ENCODE peak calls at places on chromosomes 12 and 14, in ten cellular contexts. One of them, this sample, is unnamed.

GRCh38 chr14:101254805-101255764 is 306.2 kb upstream of the DIO3 start:
- DNase-seq in NCI-H1417: peak
- DNase-seq in stimulated activated CD8-positive, alpha-beta memory T cell treated with anti-CD3 and anti-CD28 coated beads, Interleukin-4, amount 100 ng/mL, for 1 hour: no peak
- DNase-seq in activated CD8-positive, alpha-beta memory T cell treated with anti-CD3 and anti-CD28 coated beads, Interleukin-2, amount 10 ng/mL, durations not matched to agents 7 days and 5 days: no peak
- DNase-seq in astrocyte: peak
- DNase-seq in GDM1: no peak
- DNase-seq in non-pigmented ciliary epithelial cell: no peak
- DNase-seq in tibial artery: peak
- DNase-seq in posterior cingulate gyrus: no peak
- DNase-seq in KG1: no peak
- DNase-seq in this sample: no peak

GRCh38 chr12:69511469-69511868 is 41.3 kb downstream of the FRS2 start:
- DNase-seq in stimulated activated CD8-positive, alpha-beta memory T cell treated with anti-CD3 and anti-CD28 coated beads, Interleukin-4, amount 100 ng/mL, for 1 hour: no peak
- DNase-seq in non-pigmented ciliary epithelial cell: no peak
- DNase-seq in GDM1: no peak
- DNase-seq in activated CD8-positive, alpha-beta memory T cell treated with anti-CD3 and anti-CD28 coated beads, Interleukin-2, amount 10 ng/mL, durations not matched to agents 7 days and 5 days: no peak
- DNase-seq in astrocyte: no peak
- DNase-seq in tibial artery: no peak
- DNase-seq in KG1: no peak
- DNase-seq in posterior cingulate gyrus: no peak
- DNase-seq in NCI-H1417: no peak
- DNase-seq in this sample: no peak

GRCh38 chr12:28130625-28131598 is 59.3 kb upstream of the CCDC91 start:
- DNase-seq in stimulated activated CD8-positive, alpha-beta memory T cell treated with anti-CD3 and anti-CD28 coated beads, Interleukin-4, amount 100 ng/mL, for 1 hour: no peak
- DNase-seq in GDM1: no peak
- DNase-seq in posterior cingulate gyrus: no peak
- DNase-seq in non-pigmented ciliary epithelial cell: peak
- DNase-seq in astrocyte: peak
- DNase-seq in KG1: no peak
- DNase-seq in activated CD8-positive, alpha-beta memory T cell treated with anti-CD3 and anti-CD28 coated beads, Interleukin-2, amount 10 ng/mL, durations not matched to agents 7 days and 5 days: peak
- DNase-seq in NCI-H1417: no peak
- DNase-seq in tibial artery: peak
- DNase-seq in this sample: no peak

GRCh38 chr12:3220382-3221321 is 143.5 kb downstream of the TSPAN9 start:
- DNase-seq in non-pigmented ciliary epithelial cell: no peak
- DNase-seq in KG1: no peak
- DNase-seq in posterior cingulate gyrus: no peak
- DNase-seq in NCI-H1417: no peak
- DNase-seq in stimulated activated CD8-positive, alpha-beta memory T cell treated with anti-CD3 and anti-CD28 coated beads, Interleukin-4, amount 100 ng/mL, for 1 hour: no peak
- DNase-seq in tibial artery: no peak
- DNase-seq in astrocyte: no peak
- DNase-seq in activated CD8-positive, alpha-beta memory T cell treated with anti-CD3 and anti-CD28 coated beads, Interleukin-2, amount 10 ng/mL, durations not matched to agents 7 days and 5 days: no peak
- DNase-seq in GDM1: no peak
- DNase-seq in this sample: no peak

GRCh38 chr12:125549836-125550235 is 484.6 kb downstream of the AACS start:
- DNase-seq in non-pigmented ciliary epithelial cell: no peak
- DNase-seq in astrocyte: no peak
- DNase-seq in GDM1: peak
- DNase-seq in KG1: no peak
- DNase-seq in posterior cingulate gyrus: no peak
- DNase-seq in tibial artery: no peak
- DNase-seq in activated CD8-positive, alpha-beta memory T cell treated with anti-CD3 and anti-CD28 coated beads, Interleukin-2, amount 10 ng/mL, durations not matched to agents 7 days and 5 days: no peak
- DNase-seq in stimulated activated CD8-positive, alpha-beta memory T cell treated with anti-CD3 and anti-CD28 coated beads, Interleukin-4, amount 100 ng/mL, for 1 hour: no peak
- DNase-seq in NCI-H1417: no peak
- DNase-seq in this sample: no peak

GRCh38 chr12:96434107-96434506 is 33.9 kb upstream of the CDK17 start:
- DNase-seq in stimulated activated CD8-positive, alpha-beta memory T cell treated with anti-CD3 and anti-CD28 coated beads, Interleukin-4, amount 100 ng/mL, for 1 hour: peak
- DNase-seq in astrocyte: peak
- DNase-seq in activated CD8-positive, alpha-beta memory T cell treated with anti-CD3 and anti-CD28 coated beads, Interleukin-2, amount 10 ng/mL, durations not matched to agents 7 days and 5 days: peak
- DNase-seq in non-pigmented ciliary epithelial cell: peak
- DNase-seq in posterior cingulate gyrus: no peak
- DNase-seq in KG1: no peak
- DNase-seq in GDM1: peak
- DNase-seq in NCI-H1417: no peak
- DNase-seq in tibial artery: no peak
- DNase-seq in this sample: no peak

GRCh38 chr12:117738233-117738632 is 230.6 kb downstream of the KSR2 start:
- DNase-seq in GDM1: no peak
- DNase-seq in posterior cingulate gyrus: no peak
- DNase-seq in KG1: no peak
- DNase-seq in NCI-H1417: no peak
- DNase-seq in tibial artery: no peak
- DNase-seq in activated CD8-positive, alpha-beta memory T cell treated with anti-CD3 and anti-CD28 coated beads, Interleukin-2, amount 10 ng/mL, durations not matched to agents 7 days and 5 days: no peak
- DNase-seq in stimulated activated CD8-positive, alpha-beta memory T cell treated with anti-CD3 and anti-CD28 coated beads, Interleukin-4, amount 100 ng/mL, for 1 hour: no peak
- DNase-seq in non-pigmented ciliary epithelial cell: no peak
- DNase-seq in astrocyte: no peak
- DNase-seq in this sample: no peak

GRCh38 chr14:75373133-75373532 is 54.7 kb upstream of the JDP2 start:
- DNase-seq in posterior cingulate gyrus: no peak
- DNase-seq in NCI-H1417: no peak
- DNase-seq in GDM1: no peak
- DNase-seq in non-pigmented ciliary epithelial cell: no peak
- DNase-seq in astrocyte: no peak
- DNase-seq in tibial artery: no peak
- DNase-seq in KG1: no peak
- DNase-seq in stimulated activated CD8-positive, alpha-beta memory T cell treated with anti-CD3 and anti-CD28 coated beads, Interleukin-4, amount 100 ng/mL, for 1 hour: no peak
- DNase-seq in activated CD8-positive, alpha-beta memory T cell treated with anti-CD3 and anti-CD28 coated beads, Interleukin-2, amount 10 ng/mL, durations not matched to agents 7 days and 5 days: no peak
- DNase-seq in this sample: no peak

GRCh38 chr12:121579190-121579791 is 1.5 kb downstream of the KDM2B start:
- DNase-seq in posterior cingulate gyrus: peak
- DNase-seq in KG1: no peak
- DNase-seq in NCI-H1417: peak
- DNase-seq in astrocyte: no peak
- DNase-seq in tibial artery: no peak
- DNase-seq in non-pigmented ciliary epithelial cell: no peak
- DNase-seq in stimulated activated CD8-positive, alpha-beta memory T cell treated with anti-CD3 and anti-CD28 coated beads, Interleukin-4, amount 100 ng/mL, for 1 hour: no peak
- DNase-seq in activated CD8-positive, alpha-beta memory T cell treated with anti-CD3 and anti-CD28 coated beads, Interleukin-2, amount 10 ng/mL, durations not matched to agents 7 days and 5 days: peak
- DNase-seq in GDM1: no peak
- DNase-seq in this sample: no peak

GRCh38 chr12:83676896-83677295 is 990.2 kb downstream of the TMTC2 start:
- DNase-seq in activated CD8-positive, alpha-beta memory T cell treated with anti-CD3 and anti-CD28 coated beads, Interleukin-2, amount 10 ng/mL, durations not matched to agents 7 days and 5 days: no peak
- DNase-seq in NCI-H1417: peak
- DNase-seq in GDM1: no peak
- DNase-seq in non-pigmented ciliary epithelial cell: no peak
- DNase-seq in posterior cingulate gyrus: no peak
- DNase-seq in KG1: no peak
- DNase-seq in astrocyte: no peak
- DNase-seq in stimulated activated CD8-positive, alpha-beta memory T cell treated with anti-CD3 and anti-CD28 coated beads, Interleukin-4, amount 100 ng/mL, for 1 hour: no peak
- DNase-seq in tibial artery: no peak
- DNase-seq in this sample: no peak